ENCODE peak calls at places on chromosomes 12 and 14, in nine cellular contexts. H is effector memory CD4-positive, alpha-beta T cell; R is BE2C; M is heart right ventricle; W is stomach; Y is transverse colon; J is hepatocyte; U is heart left ventricle; X is adrenal gland. A is an unnamed sample. For H3K4me1, the result is how much of the 10 kb centered on the place peaks cover.

GRCh38 chr14:104865631-104866441 is 768 bp downstream of the CEP170B start:
- DNase-seq in H (no peak), U (no peak), R (peak), Y (peak), X (peak), J (peak), M (peak), W (peak), A (peak)

GRCh38 chr12:89461649-89462612 is 62.7 kb downstream of the GALNT4 start:
- DNase-seq in H (no peak), U (no peak), Y (no peak), J (peak), M (no peak), R (no peak), X (no peak), W (no peak), A (no peak)

GRCh38 chr12:90854136-90854689 is 100.8 kb downstream of the CCER1 start:
- DNase-seq in X (no peak), Y (no peak), R (peak), H (no peak), W (no peak), M (peak), J (peak), U (no peak), A (no peak)

GRCh38 chr12:125330645-125331341 is 265.6 kb downstream of the AACS start:
- DNase-seq in X (peak), Y (peak), H (no peak), W (peak), R (peak), M (peak), U (peak), J (peak), A (peak)

GRCh38 chr12:104695453-104696148 is 238.9 kb downstream of the CHST11 start:
- DNase-seq in X (no peak), R (no peak), W (no peak), U (no peak), J (no peak), H (peak), M (no peak), Y (peak), A (no peak)

GRCh38 chr12:88934163-88934747 is 354.0 kb upstream of the KITLG start:
- DNase-seq in Y (no peak), U (no peak), R (no peak), W (no peak), H (no peak), M (no peak), X (no peak), J (peak), A (no peak)

GRCh38 chr12:34342048-34342447 is 319.8 kb downstream of the ALG10 start:
- DNase-seq in W (no peak), M (no peak), R (no peak), U (no peak), Y (no peak), J (no peak), H (no peak), X (no peak), A (no peak)

GRCh38 chr12:94240171-94240570 is 91.8 kb downstream of the PLXNC1 start:
- DNase-seq in U (no peak), R (no peak), Y (peak), H (no peak), W (no peak), X (no peak), M (no peak), J (no peak), A (no peak)

GRCh38 chr14:87996276-87996592 is 3.3 kb upstream of the GALC start:
- DNase-seq in X (no peak), W (no peak), M (no peak), H (no peak), R (no peak), J (no peak), U (no peak), Y (no peak), A (no peak)

GRCh38 chr12:93502802-93503623 is 35.7 kb downstream of the MRPL42 start:
- DNase-seq in U (no peak), J (peak), X (peak), Y (peak), H (peak), M (peak), R (peak), W (peak), A (peak)

GRCh38 chr12:103503546-103504480 is 8.0 kb upstream of the C12orf42 start:
- DNase-seq in Y (peak), M (no peak), X (peak), H (peak), R (peak), U (no peak), J (peak), W (peak), A (no peak)

GRCh38 chr12:96431067-96431466 is 30.8 kb upstream of the CDK17 start:
- DNase-seq in Y (no peak), X (no peak), M (no peak), R (no peak), H (no peak), W (no peak), U (no peak), J (no peak), A (no peak)

GRCh38 chr14:68563256-68564131 is 229.4 kb downstream of the ZFP36L1 start:
- DNase-seq in J (no peak), H (no peak), U (no peak), Y (no peak), R (no peak), W (peak), M (no peak), X (no peak), A (no peak)

GRCh38 chr14:102575479-102576428 is 16.7 kb upstream of the RCOR1 start:
- DNase-seq in X (no peak), M (no peak), U (no peak), Y (no peak), W (no peak), H (no peak), R (no peak), J (no peak), A (no peak)

GRCh38 chr12:96399919-96400630 is at the start of gene CDK17:
- DNase-seq in M (peak), X (peak), J (peak), R (peak), W (peak), U (peak), Y (peak), H (peak), A (peak)

GRCh38 chr12:12885060-12885792 is 6.1 kb upstream of the GPRC5A start:
- DNase-seq in W (no peak), Y (no peak), U (no peak), J (peak), X (no peak), H (no peak), M (no peak), R (no peak), A (no peak)

GRCh38 chr14:78519863-78520262 is 349.7 kb downstream of the NRXN3 start:
- DNase-seq in H (no peak), R (no peak), Y (peak), X (no peak), M (peak), J (peak), W (no peak), U (no peak), A (no peak)

GRCh38 chr12:50753232-50753769 is 10.6 kb upstream of the ATF1 start:
- DNase-seq in Y (no peak), H (no peak), X (no peak), M (no peak), W (no peak), J (no peak), U (no peak), R (no peak), A (no peak)

GRCh38 chr12:51721281-51721940 is 127.1 kb downstream of the FIGNL2 start:
- DNase-seq in J (peak), X (peak), U (peak), R (peak), H (no peak), Y (no peak), W (no peak), M (peak), A (peak)

GRCh38 chr12:42129595-42130204 is 15.0 kb downstream of the GXYLT1 start:
- DNase-seq in M (peak), X (peak), H (no peak), R (peak), U (no peak), J (peak), W (no peak), Y (peak), A (no peak)

GRCh38 chr12:72612171-72612570 is 340.0 kb downstream of the TRHDE start:
- DNase-seq in W (no peak), J (no peak), Y (no peak), U (no peak), X (no peak), H (no peak), R (no peak), M (no peak), A (no peak)

GRCh38 chr12:15323530-15323929 is 1.2 kb downstream of the PTPRO start:
- DNase-seq in R (no peak), J (no peak), U (no peak), X (no peak), M (no peak), W (no peak), Y (no peak), H (no peak), A (no peak)

GRCh38 chr12:49331360-49332222 is 5.4 kb downstream of the C1QL4 start:
- DNase-seq in H (no peak), R (peak), W (peak), U (peak), M (peak), J (peak), X (peak), Y (peak), A (peak)

GRCh38 chr12:41368006-41368405 is 179.9 kb downstream of the PDZRN4 start:
- DNase-seq in U (no peak), X (no peak), W (no peak), M (no peak), Y (no peak), J (no peak), H (no peak), R (peak), A (no peak)

GRCh38 chr12:15996254-15996653 is 85.1 kb downstream of the DERA start:
- DNase-seq in Y (peak), U (no peak), M (peak), X (peak), W (no peak), R (peak), J (peak), H (no peak), A (no peak)

GRCh38 chr12:72296389-72296788 is 24.2 kb downstream of the TRHDE start:
- DNase-seq in M (no peak), W (no peak), J (peak), Y (no peak), U (no peak), R (no peak), X (no peak), H (no peak), A (no peak)

GRCh38 chr12:85805654-85806053 is 30.6 kb downstream of the RASSF9 start:
- DNase-seq in H (no peak), R (no peak), Y (no peak), U (no peak), X (no peak), M (no peak), J (no peak), W (no peak), A (no peak)

GRCh38 chr12:117067638-117068037 is 31.6 kb downstream of the TESC start:
- DNase-seq in Y (no peak), W (no peak), R (no peak), H (no peak), M (no peak), J (no peak), U (peak), X (no peak), A (no peak)

GRCh38 chr12:89775336-89776005 is 66.8 kb upstream of the ATP2B1 start:
- DNase-seq in H (no peak), M (no peak), U (no peak), Y (no peak), R (no peak), W (no peak), X (no peak), J (peak), A (no peak)

GRCh38 chr12:57755454-57756372 is 810 bp downstream of the MARCHF9 start:
- DNase-seq in W (peak), M (no peak), Y (peak), X (no peak), U (peak), R (no peak), J (peak), H (peak), A (no peak)

GRCh38 chr14:100543471-100544455 is 43.5 kb downstream of the BEGAIN start:
- DNase-seq in J (no peak), U (peak), Y (no peak), H (no peak), R (no peak), X (no peak), W (no peak), M (no peak), A (no peak)

GRCh38 chr12:69932154-69932553 is 107.1 kb downstream of the MYRFL start:
- DNase-seq in R (no peak), W (no peak), Y (no peak), H (no peak), U (no peak), X (no peak), M (no peak), J (no peak), A (no peak)

GRCh38 chr12:69929531-69929930 is 104.5 kb downstream of the MYRFL start:
- DNase-seq in X (no peak), H (no peak), J (no peak), W (no peak), Y (no peak), R (no peak), U (no peak), M (no peak), A (no peak)

GRCh38 chr12:69927145-69927544 is 102.1 kb downstream of the MYRFL start:
- DNase-seq in W (no peak), H (no peak), X (no peak), U (no peak), M (no peak), Y (no peak), R (no peak), J (no peak), A (no peak)

GRCh38 chr12:69925291-69925690 is 100.3 kb downstream of the MYRFL start:
- DNase-seq in X (no peak), Y (no peak), M (no peak), W (no peak), H (no peak), U (no peak), R (no peak), J (no peak), A (no peak)

GRCh38 chr12:69929125-69929524 is 104.1 kb downstream of the MYRFL start:
- DNase-seq in J (no peak), Y (no peak), R (no peak), M (no peak), H (no peak), X (no peak), W (no peak), U (no peak), A (no peak)
- H3K4me1 ChIP-seq in J (under half), Y (under half), R (under half), M (under half), H (under half), X (under half), W (under half), U (under half), A (under half)

GRCh38 chr12:64760808-64761573 is 1.8 kb upstream of the GNS start:
- DNase-seq in R (no peak), X (no peak), J (no peak), H (no peak), W (no peak), M (no peak), U (no peak), Y (no peak), A (no peak)

GRCh38 chr12:64753427-64753826 is 5.8 kb downstream of the GNS start:
- DNase-seq in W (no peak), U (no peak), Y (no peak), R (no peak), H (no peak), X (no peak), J (no peak), M (no peak), A (no peak)

GRCh38 chr12:64759035-64759894 is at the start of gene GNS:
- DNase-seq in Y (peak), W (peak), M (peak), H (peak), X (peak), U (peak), R (peak), J (peak), A (peak)

GRCh38 chr12:64756371-64756770 is 2.8 kb downstream of the GNS start:
- DNase-seq in U (no peak), J (no peak), W (no peak), R (no peak), X (no peak), H (no peak), M (no peak), Y (no peak), A (no peak)

GRCh38 chr12:64757778-64758177 is 1.4 kb downstream of the GNS start:
- DNase-seq in X (no peak), J (no peak), M (no peak), Y (no peak), U (no peak), H (no peak), R (no peak), W (no peak), A (no peak)
- H3K4me1 ChIP-seq in X (half or more), J (under half), M (under half), Y (under half), U (under half), H (under half), R (under half), W (under half), A (under half)

GRCh38 chr12:113919791-113920190 is 46.3 kb downstream of the RBM19 start:
- DNase-seq in U (no peak), R (no peak), X (no peak), M (no peak), J (no peak), Y (no peak), W (no peak), H (no peak), A (no peak)
- H3K4me1 ChIP-seq in U (under half), R (under half), X (under half), M (under half), J (under half), Y (under half), W (under half), H (under half), A (under half)

GRCh38 chr14:23388996-23389395 is 12.2 kb downstream of the CMTM5 start:
- DNase-seq in U (no peak), J (no peak), R (no peak), M (no peak), W (no peak), H (no peak), Y (no peak), X (no peak), A (no peak)

GRCh38 chr14:23386999-23387398 is 10.2 kb downstream of the CMTM5 start:
- DNase-seq in M (no peak), W (no peak), R (no peak), X (no peak), Y (no peak), U (no peak), J (no peak), H (no peak), A (no peak)

GRCh38 chr14:23385840-23386657 is 9.2 kb downstream of the CMTM5 start:
- DNase-seq in X (no peak), Y (no peak), R (no peak), W (no peak), U (no peak), M (no peak), H (no peak), J (no peak), A (no peak)

GRCh38 chr14:23389396-23389795 is 12.6 kb downstream of the CMTM5 start:
- DNase-seq in U (peak), Y (no peak), R (no peak), J (no peak), M (no peak), X (no peak), W (no peak), H (no peak), A (no peak)

GRCh38 chr14:23387916-23388882 is 11.4 kb downstream of the CMTM5 start:
- DNase-seq in X (no peak), H (no peak), R (no peak), Y (no peak), U (peak), W (no peak), J (no peak), M (no peak), A (no peak)
- H3K4me1 ChIP-seq in X (under half), H (under half), R (under half), Y (under half), U (under half), W (under half), J (under half), M (under half), A (under half)

GRCh38 chr12:108712164-108712924 is 19.0 kb downstream of the CORO1C start:
- DNase-seq in X (peak), M (no peak), H (no peak), Y (no peak), U (no peak), J (no peak), R (no peak), W (no peak), A (no peak)
- H3K4me1 ChIP-seq in X (under half), M (half or more), H (under half), Y (under half), U (half or more), J (under half), R (under half), W (under half), A (under half)

DNA sequence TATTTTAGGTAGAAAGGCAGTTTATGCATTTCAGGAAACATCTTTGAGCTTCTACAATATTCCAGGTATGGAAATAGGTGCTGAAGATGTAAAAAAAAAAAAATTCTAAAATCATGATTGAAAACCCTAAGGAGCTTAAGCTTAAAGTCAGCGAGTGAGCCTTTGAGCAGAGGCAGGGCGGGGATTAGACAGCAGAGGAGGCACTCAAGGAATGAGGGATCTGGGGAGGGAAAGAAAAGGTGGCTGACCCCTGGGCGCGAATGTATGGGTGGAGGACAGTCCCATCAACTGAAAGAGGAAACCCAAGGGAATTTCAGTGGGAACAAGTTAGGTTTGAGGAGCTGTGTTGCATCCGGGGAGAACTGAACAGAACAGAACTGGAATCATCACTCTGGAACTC is 6.4 kb upstream of the PTMS start:
- DNase-seq in J (no peak), H (no peak), R (no peak), Y (no peak), M (no peak), W (no peak), U (no peak), X (no peak), A (no peak)
- H3K4me1 ChIP-seq in J (under half), H (under half), R (under half), Y (under half), M (under half), W (under half), U (under half), X (under half), A (under half)

GRCh38 chr14:92984896-92985295 is 61.9 kb downstream of the CHGA start:
- DNase-seq in J (peak), U (no peak), H (no peak), R (no peak), Y (no peak), M (no peak), X (no peak), W (no peak), A (no peak)

GRCh38 chr14:92987148-92987570 is 64.2 kb downstream of the CHGA start:
- DNase-seq in Y (no peak), U (peak), R (no peak), J (no peak), X (no peak), H (no peak), M (no peak), W (no peak), A (no peak)

GRCh38 chr14:92986254-92987147 is 63.6 kb downstream of the CHGA start:
- DNase-seq in H (no peak), X (peak), R (no peak), M (peak), J (peak), U (peak), Y (no peak), W (peak), A (peak)

GRCh38 chr14:92984082-92984788 is 61.3 kb downstream of the CHGA start:
- DNase-seq in W (no peak), H (no peak), R (no peak), U (no peak), J (no peak), M (no peak), X (no peak), Y (no peak), A (no peak)

GRCh38 chr14:92985521-92985920 is 62.6 kb downstream of the CHGA start:
- DNase-seq in H (no peak), J (no peak), R (no peak), X (no peak), M (no peak), U (no peak), W (no peak), Y (no peak), A (no peak)
- H3K4me1 ChIP-seq in H (under half), J (under half), R (under half), X (under half), M (under half), U (under half), W (under half), Y (under half), A (under half)

A was measured in lung.